ENCODE peak calls at places on chromosomes 1 and 21, in seven cellular contexts. G is H1; J is PC-9; R is naive thymus-derived CD4-positive, alpha-beta T cell; N is A673; H is IMR-90; Y is CD8-positive, alpha-beta T cell. V is an unnamed sample.

GRCh38 chr21:25710550-25710949 is 24.2 kb downstream of the ATP5PF start:
- DNase-seq in N (no peak), R (no peak), G (no peak), J (no peak), H (no peak), Y (no peak), V (no peak)

GRCh38 chr1:8244304-8244703 is 73.6 kb upstream of the SLC45A1 start:
- DNase-seq in H (no peak), G (no peak), J (no peak), Y (no peak), R (no peak), N (no peak), V (no peak)

GRCh38 chr1:94713472-94714141 is 106.5 kb upstream of the SLC44A3 start:
- DNase-seq in R (no peak), G (peak; percentile 83), N (no peak), H (peak; percentile 99), J (peak; percentile 99), Y (no peak), V (peak; percentile 26)

GRCh38 chr1:2982615-2983318 is 38.5 kb upstream of the ACTRT2 start:
- DNase-seq in H (no peak), R (no peak), J (no peak), N (no peak), Y (no peak), G (no peak), V (no peak)

GRCh38 chr1:95287078-95287477 is 53.1 kb downstream of the RWDD3 start:
- DNase-seq in Y (no peak), J (no peak), R (no peak), H (no peak), G (no peak), N (peak; percentile 41), V (no peak)

GRCh38 chr1:39129514-39129913 is 75.0 kb upstream of the MACF1 start:
- DNase-seq in H (peak; percentile 58), R (no peak), Y (no peak), N (peak; percentile 59), J (no peak), G (no peak), V (no peak)

GRCh38 chr1:210294991-210295773 is 33.5 kb upstream of the HHAT start:
- DNase-seq in G (no peak), Y (no peak), H (no peak), N (peak; percentile 96), R (no peak), J (no peak), V (no peak)

GRCh38 chr1:212045981-212046380 is 10.4 kb downstream of the DTL start:
- DNase-seq in J (no peak), R (no peak), Y (no peak), H (peak; percentile 40), N (no peak), G (no peak), V (no peak)

GRCh38 chr1:66207484-66207883 is 326.5 kb upstream of the SGIP1 start:
- DNase-seq in R (no peak), N (peak; percentile 35), H (peak; percentile 73), G (no peak), J (no peak), Y (no peak), V (no peak)

GRCh38 chr1:207309775-207310273 is 11.7 kb upstream of the CD55 start:
- DNase-seq in N (peak; percentile 5), G (no peak), H (peak; percentile 70), R (no peak), Y (no peak), J (peak; percentile 81), V (no peak)

GRCh38 chr1:158055854-158056253 is 62.4 kb downstream of the KIRREL1 start:
- DNase-seq in N (no peak), G (no peak), Y (no peak), H (no peak), J (no peak), R (no peak), V (no peak)

GRCh38 chr1:158054721-158055120 is 61.3 kb downstream of the KIRREL1 start:
- DNase-seq in Y (no peak), G (no peak), H (no peak), N (no peak), J (no peak), R (no peak), V (no peak)

GRCh38 chr1:158058339-158059025 is 65.0 kb downstream of the KIRREL1 start:
- DNase-seq in N (peak; percentile 33), G (no peak), J (no peak), Y (no peak), R (no peak), H (no peak), V (no peak)

DNA sequence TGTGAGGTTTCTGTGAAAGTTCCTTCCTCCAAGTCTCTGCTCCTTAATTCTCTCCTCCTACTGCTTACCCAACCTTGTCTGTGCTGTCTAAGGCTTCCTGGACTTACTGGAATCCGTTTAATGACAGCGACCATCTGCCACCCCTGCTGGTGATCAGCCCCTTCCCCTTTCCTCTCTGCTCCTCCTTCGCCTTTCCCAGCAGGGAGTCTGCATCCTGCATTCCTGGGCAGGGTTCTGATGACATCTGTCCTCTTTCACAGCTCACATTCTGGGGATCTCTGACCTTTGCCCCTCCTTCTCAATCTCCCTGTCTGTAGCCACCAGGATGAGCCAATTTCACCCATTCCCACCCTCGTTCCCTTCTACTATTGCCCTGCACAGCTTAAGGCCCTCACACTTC is 66.6 kb downstream of the KIRREL1 start:
- DNase-seq in J (no peak), Y (no peak), R (no peak), N (no peak), H (no peak), G (no peak), V (no peak)
- H3K27ac ChIP-seq in J (no peak overlapping the region), Y (no peak overlapping the region), R (no peak overlapping the region), N (peak overlapping the region; percentile 48), H (no peak overlapping the region), G (no peak overlapping the region), V (no peak overlapping the region)

GRCh38 chr21:39637197-39637970 is 24.6 kb downstream of the B3GALT5 start:
- DNase-seq in Y (no peak), H (no peak), J (no peak), G (no peak), N (no peak), R (no peak), V (no peak)

GRCh38 chr21:39633770-39634181 is 21.0 kb downstream of the B3GALT5 start:
- DNase-seq in G (no peak), H (peak; percentile 92), Y (no peak), N (no peak), R (no peak), J (peak; percentile 64), V (no peak)

GRCh38 chr21:39631842-39632577 is 19.3 kb downstream of the B3GALT5 start:
- DNase-seq in J (no peak), R (no peak), G (no peak), N (no peak), Y (no peak), H (no peak), V (no peak)

GRCh38 chr21:39633043-39633442 is 20.3 kb downstream of the B3GALT5 start:
- DNase-seq in R (no peak), J (peak; percentile 45), H (peak; percentile 52), Y (no peak), G (no peak), N (no peak), V (no peak)

DNA sequence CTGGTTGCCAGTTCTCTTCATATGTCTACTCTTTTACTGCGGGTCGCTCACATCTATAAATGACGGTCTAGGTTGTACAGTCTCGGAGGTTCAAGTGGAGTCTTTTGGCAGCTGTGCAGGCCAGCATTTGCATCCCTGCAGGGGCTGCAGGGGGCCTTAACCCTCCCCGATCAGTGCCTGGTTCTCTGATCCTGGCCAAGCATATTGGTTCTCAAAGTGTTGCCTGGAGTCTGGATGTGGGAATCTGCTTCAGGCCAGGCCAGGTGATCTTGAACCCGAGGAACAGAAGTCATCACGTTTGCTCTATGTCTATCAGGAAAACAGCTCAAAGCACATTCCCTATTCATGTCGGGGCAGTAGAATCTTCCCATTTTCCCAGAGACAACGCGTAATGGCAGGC is 21.8 kb downstream of the B3GALT5 start:
- DNase-seq in R (no peak), H (no peak), J (no peak), Y (no peak), G (no peak), N (no peak), V (no peak)
- H3K4me3 ChIP-seq in R (no peak overlapping the region), H (no peak overlapping the region), J (no peak overlapping the region), Y (no peak overlapping the region), G (no peak overlapping the region), N (no peak overlapping the region), V (no peak overlapping the region)

GRCh38 chr1:156880473-156880872 is 13.0 kb upstream of the PEAR1 start:
- DNase-seq in J (no peak), H (no peak), Y (no peak), R (no peak), N (no peak), G (no peak), V (no peak)

GRCh38 chr1:156877433-156877832 is 16.1 kb upstream of the PEAR1 start:
- DNase-seq in N (no peak), J (no peak), G (no peak), Y (no peak), H (no peak), R (no peak), V (no peak)

GRCh38 chr1:156881663-156882062 is 11.9 kb upstream of the PEAR1 start:
- DNase-seq in J (no peak), R (no peak), N (no peak), G (no peak), H (no peak), Y (no peak), V (no peak)

GRCh38 chr1:156881101-156881500 is 12.4 kb upstream of the PEAR1 start:
- DNase-seq in H (no peak), Y (no peak), G (no peak), J (no peak), R (no peak), N (no peak), V (no peak)

DNA sequence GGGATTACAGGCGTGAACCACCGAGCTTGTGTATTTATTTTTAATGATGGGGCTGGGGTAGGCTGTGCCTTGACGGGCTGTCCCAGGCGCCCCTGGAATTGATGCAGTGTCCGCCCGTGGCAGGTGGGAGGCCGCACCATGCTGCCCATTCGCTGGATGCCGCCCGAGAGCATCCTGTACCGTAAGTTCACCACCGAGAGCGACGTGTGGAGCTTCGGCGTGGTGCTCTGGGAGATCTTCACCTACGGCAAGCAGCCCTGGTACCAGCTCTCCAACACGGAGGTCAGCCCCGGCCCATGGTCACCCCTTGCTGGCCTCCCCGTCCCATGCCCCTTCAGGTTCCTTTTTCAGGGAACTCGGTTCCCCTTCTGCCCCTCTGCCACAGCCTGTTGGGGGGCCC is 13.6 kb upstream of the PEAR1 start:
- DNase-seq in Y (no peak), N (no peak), R (no peak), G (no peak), H (no peak), J (no peak), V (no peak)
- H3K4me1 ChIP-seq in Y (no peaks in the 10 kb centered on the region), N (no peaks in the 10 kb centered on the region), R (no peaks in the 10 kb centered on the region), G (peaks cover 6% of the 10 kb centered on the region), H (no peaks in the 10 kb centered on the region), J (no peaks in the 10 kb centered on the region), V (no peaks in the 10 kb centered on the region)

GRCh38 chr1:9685833-9686232 is 34.3 kb downstream of the PIK3CD start:
- DNase-seq in R (no peak), H (no peak), Y (no peak), N (no peak), J (no peak), G (no peak), V (no peak)

GRCh38 chr1:9688599-9688998 is 37.1 kb downstream of the PIK3CD start:
- DNase-seq in H (no peak), J (no peak), R (no peak), N (no peak), G (no peak), Y (no peak), V (no peak)

GRCh38 chr1:9687876-9688582 is 36.5 kb downstream of the PIK3CD start:
- DNase-seq in H (peak; percentile 21), G (peak; percentile 75), N (peak; percentile 36), J (no peak), R (no peak), Y (no peak), V (no peak)

GRCh38 chr1:9687120-9687875 is 35.8 kb downstream of the PIK3CD start:
- DNase-seq in J (peak; percentile 39), G (peak; percentile 75), H (peak; percentile 92), Y (peak; percentile 16), N (peak; percentile 71), R (no peak), V (no peak)

GRCh38 chr1:9684806-9685205 is 33.3 kb downstream of the PIK3CD start:
- DNase-seq in G (no peak), J (no peak), R (no peak), Y (no peak), H (no peak), N (no peak), V (no peak)
- H3K27ac ChIP-seq in G (no peak overlapping the region), J (no peak overlapping the region), R (peak overlapping the region; percentile 53), Y (no peak overlapping the region), H (no peak overlapping the region), N (no peak overlapping the region), V (no peak overlapping the region)